ENCODE peak calls at places on chromosomes 6 and 20, in nine cellular contexts. C is astrocyte of the spinal cord, T is GM12864, X is fibroblast of mammary gland, R is transverse colon, V is IMR-90, N is A549, O is upper lobe of right lung, Q is breast epithelium. A is an unnamed sample.

GRCh38 chr6:136429264-136429663 is 121.0 kb downstream of the MAP7 start:
- DNase-seq in R (no peak), X (no peak), Q (no peak), N (no peak), V (no peak), O (no peak), C (no peak), T (no peak), A (no peak)

GRCh38 chr20:40361916-40362315 is 327.1 kb downstream of the MAFB start:
- DNase-seq in T (no peak), V (no peak), N (no peak), R (no peak), C (no peak), X (no peak), Q (no peak), O (no peak), A (no peak)

GRCh38 chr20:62400021-62400420 is 7.1 kb downstream of the CABLES2 start:
- DNase-seq in X (no peak), C (no peak), Q (no peak), R (no peak), O (no peak), V (no peak), N (no peak), T (no peak), A (no peak)

GRCh38 chr6:154923199-154923869 is 71.8 kb upstream of the TIAM2 start:
- DNase-seq in O (no peak), C (peak; percentile 28), N (no peak), R (no peak), X (no peak), Q (no peak), V (no peak), T (no peak), A (no peak)

GRCh38 chr20:52190437-52191131 is 995 bp downstream of the ZFP64 start:
- DNase-seq in X (peak; percentile 30), R (peak; percentile 68), T (no peak), O (no peak), C (peak; percentile 32), N (peak; percentile 73), V (peak; percentile 11), Q (no peak), A (peak; percentile 75)

GRCh38 chr20:63434599-63435378 is 37.7 kb downstream of the KCNQ2 start:
- DNase-seq in C (peak; percentile 13), O (peak; percentile 75), V (peak; percentile 18), N (peak; percentile 89), R (peak; percentile 52), Q (no peak), X (peak; percentile 67), T (peak; percentile 30), A (peak; percentile 86)

GRCh38 chr6:31042801-31043200 is 32.5 kb downstream of the MUC22 start:
- DNase-seq in X (peak; percentile 76), R (peak; percentile 26), N (peak; percentile 49), V (peak; percentile 50), O (no peak), Q (peak; percentile 58), T (no peak), C (peak; percentile 71), A (peak; percentile 49)

GRCh38 chr6:167130712-167131684 is 8.1 kb downstream of the CCR6 start:
- DNase-seq in O (no peak), V (no peak), X (no peak), T (no peak), C (no peak), N (no peak), Q (no peak), R (no peak), A (no peak)

GRCh38 chr6:27250955-27251671 is 3.6 kb downstream of the PRSS16 start:
- DNase-seq in N (peak; percentile 88), R (peak; percentile 96), V (no peak), T (peak; percentile 70), O (peak; percentile 97), X (no peak), Q (peak; percentile 92), C (no peak), A (peak; percentile 91)

GRCh38 chr6:17971128-17972073 is 16.0 kb downstream of the KIF13A start:
- DNase-seq in V (peak; percentile 77), R (no peak), X (peak; percentile 87), O (no peak), T (no peak), C (peak; percentile 62), N (no peak), Q (no peak), A (no peak)

GRCh38 chr6:73515204-73516101 is 5.4 kb downstream of the EEF1A1 start:
- DNase-seq in O (no peak), C (peak; percentile 86), T (no peak), N (no peak), X (peak; percentile 87), Q (no peak), R (peak; percentile 56), V (peak; percentile 88), A (peak; percentile 83)

GRCh38 chr6:148521586-148521985 is 178.9 kb downstream of the SASH1 start:
- DNase-seq in X (peak; percentile 94), V (peak; percentile 89), R (no peak), C (peak; percentile 67), N (no peak), T (no peak), Q (no peak), O (no peak), A (no peak)

GRCh38 chr6:41637179-41638001 is 878 bp upstream of the MDFI start:
- DNase-seq in X (no peak), O (no peak), T (no peak), V (no peak), R (no peak), Q (no peak), N (no peak), C (no peak), A (no peak)

GRCh38 chr6:109475625-109476024 is 7.4 kb downstream of the ZBTB24 start:
- DNase-seq in C (no peak), Q (no peak), T (no peak), V (no peak), R (no peak), N (no peak), O (no peak), X (no peak), A (no peak)

GRCh38 chr6:87487555-87487954 is 14.8 kb downstream of the SLC35A1 start:
- DNase-seq in X (no peak), T (no peak), O (no peak), N (no peak), Q (no peak), C (no peak), V (peak; percentile 51), R (no peak), A (no peak)

GRCh38 chr6:145454006-145454405 is 281.3 kb downstream of the EPM2A start:
- DNase-seq in X (no peak), T (no peak), Q (no peak), O (no peak), N (no peak), V (no peak), R (no peak), C (no peak), A (no peak)

GRCh38 chr20:31968299-31969126 is 562 bp downstream of the XKR7 start:
- DNase-seq in T (no peak), N (peak; percentile 81), C (peak; percentile 56), X (peak; percentile 41), O (peak; percentile 85), R (peak; percentile 56), V (peak; percentile 51), Q (peak; percentile 73), A (peak; percentile 76)

GRCh38 chr6:126625019-126625418 is 285.1 kb downstream of the CENPW start:
- DNase-seq in C (peak; percentile 55), R (no peak), N (no peak), X (peak; percentile 58), O (no peak), Q (no peak), V (peak; percentile 31), T (no peak), A (no peak)

GRCh38 chr20:528923-529594 is 14.5 kb downstream of the CSNK2A1 start:
- DNase-seq in C (peak; percentile 76), O (no peak), R (no peak), N (peak; percentile 58), X (peak; percentile 94), V (peak; percentile 93), T (no peak), Q (no peak), A (no peak)

GRCh38 chr6:85460154-85460950 is 10.5 kb downstream of the NT5E start:
- DNase-seq in T (no peak), C (peak; percentile 53), V (no peak), R (no peak), X (no peak), Q (no peak), N (no peak), O (no peak), A (peak; percentile 46)
- TF ChIP-seq CTCF in T (no peak), C (no peak), V (no peak), R (no peak), X (no peak), Q (no peak), N (no peak), O (no peak), A (no peak)

DNA sequence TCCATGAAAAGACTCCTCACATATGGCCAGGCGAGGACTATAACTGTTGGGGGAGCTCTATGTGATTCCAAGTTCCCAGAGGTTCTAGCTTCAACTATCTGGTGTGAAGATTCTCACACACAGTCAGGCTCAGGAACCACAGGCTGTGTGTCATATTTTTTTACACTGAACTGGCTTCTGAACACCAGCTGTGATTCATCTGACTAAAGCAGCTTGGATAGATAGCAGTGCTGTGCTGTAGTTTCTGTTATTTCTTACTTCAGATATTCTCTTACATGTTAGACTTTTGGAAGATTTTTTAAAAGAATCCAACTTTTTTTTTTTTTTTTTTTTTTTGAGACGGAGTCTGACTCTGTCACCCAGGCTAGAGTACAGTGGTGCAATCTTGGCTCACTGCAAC is 140.7 kb upstream of the MCHR2 start:
- DNase-seq in V (peak; percentile 23), Q (no peak), T (no peak), R (no peak), N (no peak), C (peak; percentile 23), X (peak; percentile 54), O (no peak), A (no peak)
- H3K4me3 ChIP-seq in V (no peak overlapping the region), Q (no peak overlapping the region), T (no peak overlapping the region), R (no peak overlapping the region), N (no peak overlapping the region), C (no peak overlapping the region), X (no peak overlapping the region), O (no peak overlapping the region), A (no peak overlapping the region)

GRCh38 chr6:92122746-92123145 is 1296.6 kb downstream of the EPHA7 start:
- DNase-seq in N (no peak), X (no peak), C (peak; percentile 2), Q (no peak), T (no peak), V (peak; percentile 1), R (no peak), O (no peak), A (no peak)
- TF ChIP-seq CTCF in N (peak; percentile 16), X (no peak), C (peak; percentile 30), Q (no peak), T (no peak), V (peak; percentile 35), R (no peak), O (peak; percentile 27), A (no peak)

GRCh38 chr20:32971703-32972161 is 32.5 kb downstream of the SUN5 start:
- DNase-seq in R (no peak), Q (no peak), O (no peak), T (no peak), C (no peak), V (no peak), X (no peak), N (no peak), A (peak; percentile 47)
- H3K4me3 ChIP-seq in R (no peak overlapping the region), Q (no peak overlapping the region), O (no peak overlapping the region), T (no peak overlapping the region), C (no peak overlapping the region), V (no peak overlapping the region), X (no peak overlapping the region), N (no peak overlapping the region), A (peak overlapping the region; percentile 27)

GRCh38 chr6:142071981-142072380 is 60.7 kb upstream of the GJE1 start:
- DNase-seq in O (no peak), V (no peak), T (no peak), C (no peak), N (no peak), R (no peak), Q (no peak), X (no peak), A (no peak)
- TF ChIP-seq CTCF in O (no peak), V (no peak), T (peak; percentile 22), C (no peak), N (no peak), R (no peak), Q (no peak), X (peak; percentile 27), A (no peak)

A was measured in GM12865.